ENCODE peak calls at places on chromosomes 12 and 14, in eight cellular contexts. S, D, G, Z, U, C, A and M are unnamed samples.

GRCh38 chr12:98418357-98419075 is 96.9 kb upstream of the TMPO start:
- DNase-seq in Z (peak; percentile 83), C (peak; percentile 96), D (peak; percentile 92), A (no peak), S (peak; percentile 86), U (peak; percentile 89), G (peak; percentile 83), M (peak; percentile 93)

GRCh38 chr12:109893250-109893995 is 6.7 kb upstream of the TCHP start:
- DNase-seq in S (no peak), C (no peak), Z (no peak), A (no peak), D (no peak), G (no peak), U (no peak), M (no peak)

GRCh38 chr12:3205742-3206519 is 128.8 kb downstream of the TSPAN9 start:
- DNase-seq in S (no peak), U (no peak), C (no peak), Z (no peak), D (no peak), A (no peak), G (no peak), M (no peak)

GRCh38 chr12:120054293-120054692 is 62.3 kb downstream of the RAB35 start:
- DNase-seq in Z (no peak), U (no peak), D (no peak), G (no peak), C (no peak), A (no peak), S (no peak), M (no peak)

GRCh38 chr12:18224745-18225144 is 36.6 kb upstream of the PIK3C2G start:
- DNase-seq in G (no peak), D (no peak), Z (no peak), C (no peak), A (peak; percentile 21), S (peak; percentile 36), U (no peak), M (no peak)

GRCh38 chr12:49342914-49343731 is 3.6 kb upstream of the DNAJC22 start:
- DNase-seq in S (peak; percentile 35), C (no peak), Z (no peak), G (no peak), A (no peak), D (peak; percentile 24), U (peak; percentile 65), M (no peak)

GRCh38 chr14:105477659-105478623 is 3.3 kb downstream of the CRIP2 start:
- DNase-seq in Z (no peak), S (no peak), A (no peak), U (no peak), D (no peak), C (no peak), G (no peak), M (no peak)

GRCh38 chr12:63415357-63415756 is 252.9 kb downstream of the DPY19L2 start:
- DNase-seq in U (no peak), A (no peak), S (no peak), D (no peak), G (no peak), C (no peak), Z (no peak), M (no peak)

GRCh38 chr14:64692597-64693350 is 11.4 kb upstream of the PLEKHG3 start:
- DNase-seq in A (no peak), Z (no peak), C (peak; percentile 61), D (peak; percentile 33), S (no peak), U (no peak), G (no peak), M (no peak)

GRCh38 chr14:75426332-75427125 is 1.3 kb upstream of the JDP2 start:
- DNase-seq in G (no peak), C (no peak), Z (no peak), A (peak; percentile 40), U (no peak), S (no peak), D (no peak), M (no peak)

GRCh38 chr14:75425443-75425842 is 2.4 kb upstream of the JDP2 start:
- DNase-seq in S (no peak), G (no peak), U (no peak), C (no peak), D (no peak), A (no peak), Z (no peak), M (no peak)

GRCh38 chr14:75428230-75429104 is 645 bp downstream of the JDP2 start:
- DNase-seq in Z (peak; percentile 53), D (peak; percentile 51), A (no peak), G (no peak), U (peak; percentile 82), S (no peak), C (no peak), M (no peak)

GRCh38 chr14:75427482-75428229 is at the start of gene JDP2:
- DNase-seq in D (peak; percentile 92), G (peak; percentile 96), C (peak; percentile 97), S (peak; percentile 80), Z (peak; percentile 94), A (peak; percentile 60), U (peak; percentile 98), M (peak; percentile 96)

DNA sequence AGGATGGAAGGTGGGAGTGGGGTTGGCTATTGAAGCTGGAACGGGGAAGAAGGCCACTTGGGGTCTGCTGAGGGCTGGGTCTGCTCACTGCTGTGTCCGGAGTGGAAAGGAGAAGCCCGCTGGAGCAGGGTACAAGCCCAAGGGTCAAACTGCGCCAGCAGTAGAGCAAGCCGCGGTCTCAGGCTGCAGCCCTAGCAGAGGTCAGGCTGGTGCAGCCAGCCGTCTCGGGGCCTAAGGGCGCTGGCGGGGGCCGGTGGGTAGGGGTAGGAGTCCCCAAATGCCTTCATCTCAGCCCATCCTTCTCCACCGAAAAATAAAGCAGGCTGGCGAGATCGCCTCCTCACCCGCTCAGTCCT is 718 bp upstream of the JDP2 start:
- DNase-seq in D (no peak), Z (no peak), A (no peak), S (no peak), C (no peak), U (no peak), G (no peak), M (no peak)
- TF ChIP-seq POLR2A in D (no peak), Z (no peak), A (no peak), S (no peak), C (no peak), U (no peak), G (no peak), M (no peak)

DNA sequence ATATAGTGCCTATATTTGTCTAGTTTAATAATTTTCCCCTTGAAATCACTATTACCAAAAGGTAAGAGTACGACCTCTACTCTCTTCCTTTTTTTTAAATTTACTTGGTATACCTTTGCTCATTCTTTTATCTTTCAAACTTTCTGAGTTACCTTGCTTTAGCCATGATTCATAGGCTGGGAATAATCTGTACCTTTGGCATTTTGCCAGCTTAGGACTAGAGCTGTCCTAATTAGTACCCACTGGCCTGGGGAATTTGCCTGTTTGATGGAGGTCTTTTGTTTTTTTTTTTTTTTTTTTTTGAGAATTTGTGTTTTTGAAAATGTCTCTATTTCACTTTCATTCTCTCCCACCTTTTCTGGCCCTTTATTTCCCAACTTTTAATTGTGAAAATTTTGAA is 8.7 kb upstream of the SLC4A8 start:
- DNase-seq in U (no peak), D (no peak), Z (no peak), C (no peak), A (no peak), S (no peak), G (no peak), M (no peak)
- TF ChIP-seq EP300 in U (no peak), D (no peak), Z (no peak), C (no peak), A (no peak), S (no peak), G (no peak), M (no peak)

DNA sequence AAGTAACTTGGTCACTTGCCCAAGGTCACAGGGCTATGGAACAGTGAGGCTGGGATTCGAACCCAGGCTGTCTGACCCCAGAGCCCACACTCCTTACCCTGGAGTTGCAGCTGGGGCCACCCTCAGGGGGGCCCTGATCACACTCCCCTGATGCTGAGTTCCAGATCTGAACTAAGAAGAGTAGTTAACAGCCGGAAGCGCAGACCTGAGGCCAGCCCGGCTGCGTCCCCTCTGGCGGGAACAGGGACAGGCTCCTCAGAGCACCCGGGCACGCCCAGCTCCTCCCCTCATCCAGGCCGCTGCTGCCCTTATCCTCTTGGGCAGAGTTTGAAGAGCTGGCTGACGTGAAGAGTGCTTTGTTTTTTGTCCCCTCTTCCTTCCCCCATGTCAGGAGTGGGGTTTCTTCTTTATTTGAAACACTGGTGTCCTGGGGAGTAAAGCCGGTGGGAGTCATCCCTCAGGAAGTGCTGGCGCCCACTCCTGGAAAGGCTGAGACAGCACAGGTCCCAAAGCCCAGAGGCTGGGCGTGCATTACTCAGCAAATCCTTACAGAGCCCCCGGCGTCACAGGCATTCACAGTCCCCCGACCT is 8.7 kb downstream of the PHB2 start:
- DNase-seq in U (peak; percentile 89), C (no peak), D (peak; percentile 75), G (no peak), Z (peak; percentile 73), A (peak; percentile 81), S (peak; percentile 89), M (no peak)
- TF ChIP-seq POLR2A in U (no peak), C (no peak), D (no peak), G (no peak), Z (no peak), A (peak; percentile 46), S (peak; percentile 28), M (no peak)

GRCh38 chr14:31545328-31545727 is 15.9 kb upstream of the NUBPL start:
- DNase-seq in D (no peak), C (no peak), S (no peak), G (no peak), Z (no peak), U (no peak), A (no peak), M (no peak)

GRCh38 chr14:31541702-31542101 is 19.5 kb upstream of the NUBPL start:
- DNase-seq in G (no peak), Z (no peak), A (no peak), S (no peak), D (no peak), C (no peak), U (no peak), M (no peak)

GRCh38 chr14:31549817-31550216 is 11.4 kb upstream of the NUBPL start:
- DNase-seq in S (no peak), Z (no peak), A (no peak), U (no peak), G (no peak), D (no peak), C (no peak), M (no peak)

GRCh38 chr14:31543969-31544799 is 17.0 kb upstream of the NUBPL start:
- DNase-seq in S (peak; percentile 36), C (no peak), A (peak; percentile 48), G (no peak), Z (no peak), U (no peak), D (no peak), M (no peak)
- TF ChIP-seq EP300 in S (no peak), C (no peak), A (no peak), G (no peak), Z (no peak), U (no peak), D (no peak), M (no peak)

DNA sequence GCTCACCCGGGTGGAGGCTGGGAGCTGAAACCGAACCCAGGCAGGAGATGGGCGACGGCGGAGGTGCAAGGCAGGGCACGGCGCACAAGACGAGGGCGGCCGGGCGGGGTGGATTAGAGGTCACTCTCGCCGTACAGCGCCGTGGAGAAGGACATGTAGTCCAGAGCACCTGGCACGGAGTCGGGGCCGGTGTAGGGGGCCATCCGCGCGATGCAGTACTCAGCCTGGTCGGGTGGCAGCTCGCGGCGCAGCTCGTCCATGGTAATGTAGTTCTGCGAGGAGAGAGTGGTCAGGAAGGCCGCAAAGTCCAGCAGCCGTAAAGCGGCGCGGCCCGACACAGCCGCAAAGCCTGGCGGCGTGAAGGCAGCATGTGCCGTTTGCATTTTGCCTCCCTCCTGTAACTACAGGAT is 81.9 kb upstream of the ZFP36L1 start:
- DNase-seq in D (no peak), G (no peak), S (no peak), U (no peak), C (no peak), Z (no peak), A (no peak), M (no peak)
- TF ChIP-seq POLR2A in D (no peak), G (no peak), S (no peak), U (no peak), C (no peak), Z (no peak), A (no peak), M (no peak)